ENCODE peak calls at places on chromosomes 2 and 18, in six cellular contexts. One of them, this sample, is unnamed.

GRCh38 chr2:13193900-13194299 is 477.2 kb downstream of the TRIB2 start:
- DNase-seq in endodermal cell: no peak
- DNase-seq in GM23248: peak; percentile 54
- DNase-seq in PC-3: peak; percentile 50
- DNase-seq in upper lobe of right lung: no peak
- DNase-seq in CD4-positive, CD25-positive, alpha-beta regulatory T cell: no peak
- DNase-seq in this sample: peak; percentile 42

GRCh38 chr2:73970850-73971471 is 13.7 kb upstream of the TET3 start:
- DNase-seq in endodermal cell: peak; percentile 62
- DNase-seq in GM23248: no peak
- DNase-seq in PC-3: no peak
- DNase-seq in upper lobe of right lung: peak; percentile 88
- DNase-seq in CD4-positive, CD25-positive, alpha-beta regulatory T cell: peak; percentile 66
- DNase-seq in this sample: no peak

GRCh38 chr2:174959787-174960186 is 45.4 kb downstream of the CHN1 start:
- DNase-seq in endodermal cell: no peak
- DNase-seq in GM23248: peak; percentile 8
- DNase-seq in PC-3: no peak
- DNase-seq in upper lobe of right lung: no peak
- DNase-seq in CD4-positive, CD25-positive, alpha-beta regulatory T cell: no peak
- DNase-seq in this sample: no peak

GRCh38 chr18:37390687-37391086 is 174.9 kb downstream of the CELF4 start:
- DNase-seq in endodermal cell: no peak
- DNase-seq in GM23248: no peak
- DNase-seq in PC-3: no peak
- DNase-seq in upper lobe of right lung: no peak
- DNase-seq in CD4-positive, CD25-positive, alpha-beta regulatory T cell: no peak
- DNase-seq in this sample: no peak

GRCh38 chr2:218829868-218830451 is 1.6 kb downstream of the PRKAG3 start:
- DNase-seq in endodermal cell: no peak
- DNase-seq in GM23248: peak; percentile 48
- DNase-seq in PC-3: no peak
- DNase-seq in upper lobe of right lung: no peak
- DNase-seq in CD4-positive, CD25-positive, alpha-beta regulatory T cell: no peak
- DNase-seq in this sample: no peak

GRCh38 chr18:32308493-32309120 is 118.8 kb downstream of the MEP1B start:
- DNase-seq in endodermal cell: no peak
- DNase-seq in GM23248: peak; percentile 85
- DNase-seq in PC-3: peak; percentile 57
- DNase-seq in upper lobe of right lung: no peak
- DNase-seq in CD4-positive, CD25-positive, alpha-beta regulatory T cell: no peak
- DNase-seq in this sample: no peak

GRCh38 chr18:55501594-55502345 is 86.2 kb downstream of the TCF4 start:
- DNase-seq in endodermal cell: peak; percentile 54
- DNase-seq in GM23248: no peak
- DNase-seq in PC-3: no peak
- DNase-seq in upper lobe of right lung: no peak
- DNase-seq in CD4-positive, CD25-positive, alpha-beta regulatory T cell: no peak
- DNase-seq in this sample: no peak

GRCh38 chr2:180572346-180572745 is 408.1 kb upstream of the UBE2E3 start:
- DNase-seq in endodermal cell: no peak
- DNase-seq in GM23248: peak; percentile 34
- DNase-seq in PC-3: peak; percentile 47
- DNase-seq in upper lobe of right lung: no peak
- DNase-seq in CD4-positive, CD25-positive, alpha-beta regulatory T cell: no peak
- DNase-seq in this sample: no peak

GRCh38 chr2:238257786-238258700 is 18.2 kb upstream of the HES6 start:
- DNase-seq in endodermal cell: no peak
- DNase-seq in GM23248: no peak
- DNase-seq in PC-3: no peak
- DNase-seq in upper lobe of right lung: no peak
- DNase-seq in CD4-positive, CD25-positive, alpha-beta regulatory T cell: no peak
- DNase-seq in this sample: no peak

GRCh38 chr2:181685150-181685688 is 4.9 kb upstream of the NEUROD1 start:
- DNase-seq in endodermal cell: peak; percentile 77
- DNase-seq in GM23248: peak; percentile 50
- DNase-seq in PC-3: no peak
- DNase-seq in upper lobe of right lung: no peak
- DNase-seq in CD4-positive, CD25-positive, alpha-beta regulatory T cell: no peak
- DNase-seq in this sample: no peak

GRCh38 chr18:36862182-36862581 is 33.3 kb downstream of the KIAA1328 start:
- DNase-seq in endodermal cell: no peak
- DNase-seq in GM23248: no peak
- DNase-seq in PC-3: no peak
- DNase-seq in upper lobe of right lung: no peak
- DNase-seq in CD4-positive, CD25-positive, alpha-beta regulatory T cell: no peak
- DNase-seq in this sample: no peak

GRCh38 chr2:24929230-24929629 is 9.2 kb upstream of the ADCY3 start:
- DNase-seq in endodermal cell: peak; percentile 48
- DNase-seq in GM23248: no peak
- DNase-seq in PC-3: no peak
- DNase-seq in upper lobe of right lung: no peak
- DNase-seq in CD4-positive, CD25-positive, alpha-beta regulatory T cell: no peak
- DNase-seq in this sample: no peak

GRCh38 chr2:30756051-30756719 is 51.1 kb downstream of the CAPN13 start:
- DNase-seq in endodermal cell: no peak
- DNase-seq in GM23248: peak; percentile 31
- DNase-seq in PC-3: peak; percentile 80
- DNase-seq in upper lobe of right lung: peak; percentile 28
- DNase-seq in CD4-positive, CD25-positive, alpha-beta regulatory T cell: no peak
- DNase-seq in this sample: no peak

GRCh38 chr2:62152000-62152399 is 43.9 kb upstream of the B3GNT2 start:
- DNase-seq in endodermal cell: no peak
- DNase-seq in GM23248: peak; percentile 49
- DNase-seq in PC-3: peak; percentile 58
- DNase-seq in upper lobe of right lung: no peak
- DNase-seq in CD4-positive, CD25-positive, alpha-beta regulatory T cell: no peak
- DNase-seq in this sample: no peak

GRCh38 chr2:100704711-100705110 is 115.2 kb upstream of the NPAS2 start:
- DNase-seq in endodermal cell: no peak
- DNase-seq in GM23248: no peak
- DNase-seq in PC-3: no peak
- DNase-seq in upper lobe of right lung: no peak
- DNase-seq in CD4-positive, CD25-positive, alpha-beta regulatory T cell: no peak
- DNase-seq in this sample: no peak

GRCh38 chr2:119544075-119545031 is at the start of gene CFAP221:
- DNase-seq in endodermal cell: peak; percentile 93
- DNase-seq in GM23248: peak; percentile 83
- DNase-seq in PC-3: peak; percentile 66
- DNase-seq in upper lobe of right lung: peak; percentile 93
- DNase-seq in CD4-positive, CD25-positive, alpha-beta regulatory T cell: no peak
- DNase-seq in this sample: peak; percentile 81

GRCh38 chr18:41517142-41517541 is 437.9 kb upstream of the PIK3C3 start:
- DNase-seq in endodermal cell: no peak
- DNase-seq in GM23248: no peak
- DNase-seq in PC-3: no peak
- DNase-seq in upper lobe of right lung: no peak
- DNase-seq in CD4-positive, CD25-positive, alpha-beta regulatory T cell: no peak
- DNase-seq in this sample: no peak

GRCh38 chr2:45836316-45836715 is 184.8 kb downstream of the PRKCE start:
- DNase-seq in endodermal cell: peak; percentile 75
- DNase-seq in GM23248: no peak
- DNase-seq in PC-3: no peak
- DNase-seq in upper lobe of right lung: no peak
- DNase-seq in CD4-positive, CD25-positive, alpha-beta regulatory T cell: no peak
- DNase-seq in this sample: no peak

GRCh38 chr2:208315081-208315788 is 49.2 kb downstream of the PIKFYVE start:
- DNase-seq in endodermal cell: no peak
- DNase-seq in GM23248: peak; percentile 85
- DNase-seq in PC-3: peak; percentile 53
- DNase-seq in upper lobe of right lung: no peak
- DNase-seq in CD4-positive, CD25-positive, alpha-beta regulatory T cell: no peak
- DNase-seq in this sample: no peak

GRCh38 chr2:26901326-26902183 is 53.6 kb downstream of the DPYSL5 start:
- DNase-seq in endodermal cell: peak; percentile 83
- DNase-seq in GM23248: no peak
- DNase-seq in PC-3: no peak
- DNase-seq in upper lobe of right lung: no peak
- DNase-seq in CD4-positive, CD25-positive, alpha-beta regulatory T cell: no peak
- DNase-seq in this sample: peak; percentile 53

GRCh38 chr2:240296611-240297552 is 138.6 kb upstream of the GPC1 start:
- DNase-seq in endodermal cell: peak; percentile 46
- DNase-seq in GM23248: no peak
- DNase-seq in PC-3: no peak
- DNase-seq in upper lobe of right lung: peak; percentile 53
- DNase-seq in CD4-positive, CD25-positive, alpha-beta regulatory T cell: no peak
- DNase-seq in this sample: peak; percentile 50

GRCh38 chr18:63236990-63237389 is 82.6 kb downstream of the BCL2 start:
- DNase-seq in endodermal cell: no peak
- DNase-seq in GM23248: peak; percentile 44
- DNase-seq in PC-3: no peak
- DNase-seq in upper lobe of right lung: peak; percentile 69
- DNase-seq in CD4-positive, CD25-positive, alpha-beta regulatory T cell: no peak
- DNase-seq in this sample: no peak

GRCh38 chr2:232385660-232386489 is 7.3 kb downstream of the ALPP start:
- DNase-seq in endodermal cell: no peak
- DNase-seq in GM23248: peak; percentile 76
- DNase-seq in PC-3: peak; percentile 77
- DNase-seq in upper lobe of right lung: peak; percentile 65
- DNase-seq in CD4-positive, CD25-positive, alpha-beta regulatory T cell: no peak
- DNase-seq in this sample: no peak

GRCh38 chr18:42576141-42576540 is 539.3 kb downstream of the RIT2 start:
- DNase-seq in endodermal cell: no peak
- DNase-seq in GM23248: no peak
- DNase-seq in PC-3: no peak
- DNase-seq in upper lobe of right lung: no peak
- DNase-seq in CD4-positive, CD25-positive, alpha-beta regulatory T cell: no peak
- DNase-seq in this sample: no peak

GRCh38 chr2:101114815-101115214 is 36.4 kb downstream of the TBC1D8 start:
- DNase-seq in endodermal cell: no peak
- DNase-seq in GM23248: no peak
- DNase-seq in PC-3: no peak
- DNase-seq in upper lobe of right lung: no peak
- DNase-seq in CD4-positive, CD25-positive, alpha-beta regulatory T cell: no peak
- DNase-seq in this sample: no peak

GRCh38 chr18:2466978-2467377 is 104.3 kb downstream of the METTL4 start:
- DNase-seq in endodermal cell: no peak
- DNase-seq in GM23248: no peak
- DNase-seq in PC-3: peak; percentile 12
- DNase-seq in upper lobe of right lung: no peak
- DNase-seq in CD4-positive, CD25-positive, alpha-beta regulatory T cell: no peak
- DNase-seq in this sample: no peak

GRCh38 chr2:224142397-224143312 is 103.6 kb upstream of the SERPINE2 start:
- DNase-seq in endodermal cell: no peak
- DNase-seq in GM23248: peak; percentile 85
- DNase-seq in PC-3: peak; percentile 60
- DNase-seq in upper lobe of right lung: no peak
- DNase-seq in CD4-positive, CD25-positive, alpha-beta regulatory T cell: no peak
- DNase-seq in this sample: no peak

GRCh38 chr2:224141304-224141703 is 102.2 kb upstream of the SERPINE2 start:
- DNase-seq in endodermal cell: no peak
- DNase-seq in GM23248: no peak
- DNase-seq in PC-3: no peak
- DNase-seq in upper lobe of right lung: no peak
- DNase-seq in CD4-positive, CD25-positive, alpha-beta regulatory T cell: no peak
- DNase-seq in this sample: no peak

GRCh38 chr2:224145751-224146355 is 106.8 kb upstream of the SERPINE2 start:
- DNase-seq in endodermal cell: no peak
- DNase-seq in GM23248: peak; percentile 91
- DNase-seq in PC-3: peak; percentile 79
- DNase-seq in upper lobe of right lung: no peak
- DNase-seq in CD4-positive, CD25-positive, alpha-beta regulatory T cell: no peak
- DNase-seq in this sample: no peak

GRCh38 chr2:224146356-224147160 is 107.5 kb upstream of the SERPINE2 start:
- DNase-seq in endodermal cell: no peak
- DNase-seq in GM23248: no peak
- DNase-seq in PC-3: peak; percentile 39
- DNase-seq in upper lobe of right lung: no peak
- DNase-seq in CD4-positive, CD25-positive, alpha-beta regulatory T cell: no peak
- DNase-seq in this sample: no peak

GRCh38 chr2:224143521-224143920 is 104.4 kb upstream of the SERPINE2 start:
- DNase-seq in endodermal cell: no peak
- DNase-seq in GM23248: peak; percentile 10
- DNase-seq in PC-3: no peak
- DNase-seq in upper lobe of right lung: no peak
- DNase-seq in CD4-positive, CD25-positive, alpha-beta regulatory T cell: no peak
- DNase-seq in this sample: no peak
- H3K4me1 ChIP-seq in endodermal cell: peaks cover 15% of the 10 kb centered on the region
- H3K4me1 ChIP-seq in GM23248: peaks cover 54% of the 10 kb centered on the region
- H3K4me1 ChIP-seq in PC-3: peaks cover 49% of the 10 kb centered on the region
- H3K4me1 ChIP-seq in upper lobe of right lung: no peaks in the 10 kb centered on the region
- H3K4me1 ChIP-seq in CD4-positive, CD25-positive, alpha-beta regulatory T cell: no peaks in the 10 kb centered on the region
- H3K4me1 ChIP-seq in this sample: no peaks in the 10 kb centered on the region

GRCh38 chr2:80711915-80712314 is 407.4 kb upstream of the LRRTM1 start:
- DNase-seq in endodermal cell: no peak
- DNase-seq in GM23248: no peak
- DNase-seq in PC-3: no peak
- DNase-seq in upper lobe of right lung: no peak
- DNase-seq in CD4-positive, CD25-positive, alpha-beta regulatory T cell: no peak
- DNase-seq in this sample: no peak
- H3K9me3 ChIP-seq in endodermal cell: no peaks in the 10 kb centered on the region
- H3K9me3 ChIP-seq in GM23248: no peaks in the 10 kb centered on the region
- H3K9me3 ChIP-seq in PC-3: peaks cover 5% of the 10 kb centered on the region
- H3K9me3 ChIP-seq in upper lobe of right lung: no peaks in the 10 kb centered on the region
- H3K9me3 ChIP-seq in CD4-positive, CD25-positive, alpha-beta regulatory T cell: no peaks in the 10 kb centered on the region
- H3K9me3 ChIP-seq in this sample: no peaks in the 10 kb centered on the region

GRCh38 chr18:48136051-48136543 is 205.6 kb upstream of the SMAD2 start:
- DNase-seq in endodermal cell: peak; percentile 59
- DNase-seq in GM23248: no peak
- DNase-seq in PC-3: no peak
- DNase-seq in upper lobe of right lung: no peak
- DNase-seq in CD4-positive, CD25-positive, alpha-beta regulatory T cell: no peak
- DNase-seq in this sample: no peak
- H3K4me3 ChIP-seq in endodermal cell: peak overlapping the region; percentile 78
- H3K4me3 ChIP-seq in GM23248: peak overlapping the region; percentile 48
- H3K4me3 ChIP-seq in PC-3: peak overlapping the region; percentile 67
- H3K4me3 ChIP-seq in upper lobe of right lung: peak overlapping the region; percentile 62
- H3K4me3 ChIP-seq in CD4-positive, CD25-positive, alpha-beta regulatory T cell: no peak overlapping the region
- H3K4me3 ChIP-seq in this sample: peak overlapping the region; percentile 16

DNA sequence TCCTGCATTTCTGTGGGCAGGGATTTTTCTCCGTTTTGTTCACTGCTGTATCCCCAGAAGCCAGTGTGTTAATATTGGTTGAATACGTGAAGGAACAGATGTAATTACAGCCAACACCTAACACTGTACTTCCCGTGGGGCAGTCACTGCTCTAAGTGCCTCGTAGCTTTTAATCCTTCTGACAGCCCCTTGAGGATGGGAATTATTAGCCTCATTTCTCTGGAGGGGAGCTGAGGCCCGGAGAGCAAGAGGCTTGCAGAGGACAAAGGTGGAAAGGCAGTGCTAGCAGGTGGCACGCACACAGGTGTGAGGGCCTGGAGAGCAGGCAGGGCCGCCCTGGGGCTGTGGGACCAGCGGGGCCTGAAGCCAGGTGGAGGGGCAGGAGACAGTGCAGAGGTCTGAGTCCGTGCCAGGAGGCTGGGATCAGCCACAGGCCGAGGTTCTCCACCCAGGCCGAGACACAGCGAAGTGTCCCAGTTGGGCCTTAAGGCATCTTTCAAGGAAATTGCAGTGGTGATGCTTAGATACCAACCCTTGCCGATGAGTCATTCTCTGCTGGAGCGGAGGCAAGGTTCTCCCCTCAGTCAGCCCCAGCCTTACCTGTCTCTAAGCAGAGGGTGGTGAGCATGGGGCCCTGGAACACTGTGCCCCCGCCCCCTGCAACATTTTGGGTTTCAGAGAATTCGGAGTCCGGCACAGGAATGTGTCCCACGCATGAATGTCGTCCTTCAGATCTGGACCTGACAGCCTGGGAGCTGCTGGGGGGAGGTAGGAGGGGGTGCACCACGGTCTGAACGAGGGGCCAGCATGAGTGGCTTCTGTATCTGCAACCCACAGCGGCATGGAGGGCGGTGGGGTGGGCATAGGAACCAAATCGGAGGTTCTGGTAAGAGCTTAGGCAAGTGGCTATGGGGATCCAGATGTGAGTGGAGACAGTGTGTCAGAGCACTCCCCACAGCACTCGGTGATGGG is 122.6 kb downstream of the GBX2 start:
- DNase-seq in endodermal cell: no peak
- DNase-seq in GM23248: no peak
- DNase-seq in PC-3: peak; percentile 83
- DNase-seq in upper lobe of right lung: no peak
- DNase-seq in CD4-positive, CD25-positive, alpha-beta regulatory T cell: no peak
- DNase-seq in this sample: no peak
- H3K4me1 ChIP-seq in endodermal cell: no peaks in the 10 kb centered on the region
- H3K4me1 ChIP-seq in GM23248: no peaks in the 10 kb centered on the region
- H3K4me1 ChIP-seq in PC-3: peaks cover 30% of the 10 kb centered on the region
- H3K4me1 ChIP-seq in upper lobe of right lung: no peaks in the 10 kb centered on the region
- H3K4me1 ChIP-seq in CD4-positive, CD25-positive, alpha-beta regulatory T cell: peaks cover 4% of the 10 kb centered on the region
- H3K4me1 ChIP-seq in this sample: no peaks in the 10 kb centered on the region